ENCODE peak calls at places on chromosomes 13 and 19, in ten cellular contexts. I, G, S, N, Q, M, L, B, O and C are unnamed samples.

GRCh38 chr13:111573362-111573761 is 252.9 kb downstream of the TEX29 start:
- DNase-seq in L (no peak), Q (no peak), S (no peak), M (no peak), I (no peak), B (no peak), N (no peak), O (no peak), G (no peak), C (no peak)

GRCh38 chr13:50635504-50635903 is 208.0 kb downstream of the DLEU7 start:
- DNase-seq in B (no peak), M (no peak), L (no peak), N (peak; percentile 13), I (no peak), Q (no peak), G (peak; percentile 66), O (peak; percentile 69), S (peak; percentile 18), C (no peak)

GRCh38 chr13:28805193-28805819 is 14.8 kb upstream of the MTUS2 start:
- DNase-seq in Q (no peak), L (no peak), I (peak; percentile 96), B (peak; percentile 35), N (no peak), M (no peak), S (no peak), O (no peak), G (no peak), C (no peak)

GRCh38 chr13:33188093-33188882 is 97.3 kb downstream of the STARD13 start:
- DNase-seq in Q (no peak), B (no peak), G (no peak), O (no peak), N (no peak), M (no peak), I (no peak), S (no peak), L (no peak), C (no peak)

GRCh38 chr13:30061217-30061616 is 210.8 kb upstream of the UBL3 start:
- DNase-seq in B (no peak), S (no peak), G (no peak), I (no peak), O (no peak), M (no peak), N (no peak), Q (no peak), L (no peak), C (no peak)

GRCh38 chr19:33509774-33510173 is 11.8 kb downstream of the PEPD start:
- DNase-seq in M (peak; percentile 54), G (no peak), L (peak; percentile 67), I (no peak), Q (no peak), S (no peak), N (no peak), B (no peak), O (no peak), C (no peak)

GRCh38 chr13:51912511-51913225 is 50.9 kb downstream of the CCDC70 start:
- DNase-seq in O (no peak), I (no peak), M (no peak), Q (no peak), N (no peak), S (no peak), L (no peak), B (no peak), G (no peak), C (no peak)

GRCh38 chr19:57786906-57787305 is 17.4 kb downstream of the ZNF586 start:
- DNase-seq in M (no peak), O (no peak), G (no peak), Q (no peak), B (no peak), N (no peak), S (no peak), I (no peak), L (no peak), C (no peak)

GRCh38 chr19:45955905-45956608 is 17.6 kb downstream of the NOVA2 start:
- DNase-seq in G (no peak), I (no peak), O (peak; percentile 77), B (peak; percentile 56), Q (no peak), N (no peak), M (no peak), S (no peak), L (no peak), C (peak; percentile 13)

GRCh38 chr13:52599853-52600603 is 42.2 kb upstream of the HNRNPA1L2 start:
- DNase-seq in L (no peak), G (peak; percentile 73), O (no peak), B (peak; percentile 85), S (peak; percentile 24), I (peak; percentile 75), Q (no peak), M (peak; percentile 90), N (peak; percentile 21), C (no peak)

GRCh38 chr19:9878511-9879196 is 43.5 kb downstream of the PIN1 start:
- DNase-seq in N (no peak), S (no peak), G (no peak), M (no peak), Q (no peak), O (no peak), B (no peak), L (no peak), I (no peak), C (no peak)

GRCh38 chr19:2552859-2553258 is 76.9 kb downstream of the GADD45B start:
- DNase-seq in G (no peak), Q (no peak), B (no peak), N (no peak), S (peak; percentile 35), L (no peak), M (no peak), O (peak; percentile 64), I (no peak), C (no peak)
- TF ChIP-seq EP300 in G (no peak), Q (no peak), B (no peak), N (no peak), S (no peak), L (no peak), M (no peak), O (no peak), I (no peak), C (no peak)

GRCh38 chr13:26045123-26045522 is 6.7 kb downstream of the SHISA2 start:
- DNase-seq in G (no peak), O (no peak), L (no peak), I (no peak), S (no peak), B (no peak), Q (no peak), N (no peak), M (no peak), C (no peak)

GRCh38 chr13:26048745-26049144 is 3.1 kb downstream of the SHISA2 start:
- DNase-seq in M (no peak), Q (no peak), N (no peak), I (no peak), B (peak; percentile 45), G (no peak), S (no peak), O (no peak), L (no peak), C (no peak)

GRCh38 chr13:26050568-26051230 is 1.1 kb downstream of the SHISA2 start:
- DNase-seq in G (no peak), M (peak; percentile 89), O (no peak), L (peak; percentile 49), S (no peak), Q (peak; percentile 66), N (no peak), B (peak; percentile 66), I (peak; percentile 80), C (no peak)

GRCh38 chr13:26046639-26047038 is 5.2 kb downstream of the SHISA2 start:
- DNase-seq in L (no peak), N (no peak), I (no peak), S (no peak), G (no peak), Q (peak; percentile 57), B (no peak), M (peak; percentile 66), O (no peak), C (no peak)

GRCh38 chr13:26047040-26047439 is 4.8 kb downstream of the SHISA2 start:
- DNase-seq in Q (peak; percentile 55), N (no peak), B (no peak), M (no peak), O (no peak), L (no peak), G (no peak), S (no peak), I (no peak), C (no peak)
- H3K27me3 ChIP-seq in Q (peaks cover 59% of the 10 kb centered on the region), N (no peaks in the 10 kb centered on the region), B (peaks cover 38% of the 10 kb centered on the region), M (peaks cover 28% of the 10 kb centered on the region), O (peaks cover 74% of the 10 kb centered on the region), L (peaks cover 12% of the 10 kb centered on the region), G (peaks cover 53% of the 10 kb centered on the region), S (peaks cover 47% of the 10 kb centered on the region), I (peaks cover 13% of the 10 kb centered on the region), C (peaks cover 40% of the 10 kb centered on the region)

GRCh38 chr13:71865858-71866172 is 1.2 kb downstream of the DACH1 start:
- DNase-seq in G (no peak), S (peak; percentile 10), O (peak; percentile 62), Q (no peak), I (no peak), M (no peak), B (peak; percentile 65), L (no peak), N (no peak), C (no peak)

GRCh38 chr13:71863249-71863648 is 3.8 kb downstream of the DACH1 start:
- DNase-seq in N (no peak), L (no peak), Q (no peak), O (no peak), S (no peak), M (no peak), B (no peak), I (no peak), G (no peak), C (no peak)

GRCh38 chr13:71864981-71865857 is 1.8 kb downstream of the DACH1 start:
- DNase-seq in Q (no peak), L (no peak), I (peak; percentile 69), O (peak; percentile 55), S (peak; percentile 21), N (no peak), B (peak; percentile 73), M (peak; percentile 87), G (peak; percentile 54), C (no peak)

GRCh38 chr13:71866173-71867091 is 572 bp downstream of the DACH1 start:
- DNase-seq in M (peak; percentile 92), B (peak; percentile 70), N (no peak), O (no peak), L (peak; percentile 31), G (no peak), Q (no peak), S (peak; percentile 24), I (peak; percentile 69), C (no peak)

GRCh38 chr13:71864094-71864980 is 2.7 kb downstream of the DACH1 start:
- DNase-seq in Q (no peak), B (peak; percentile 68), I (peak; percentile 69), N (no peak), S (peak; percentile 81), G (peak; percentile 63), O (peak; percentile 57), L (no peak), M (peak; percentile 86), C (no peak)
- TF ChIP-seq EP300 in Q (no peak), B (peak; percentile 25), I (no peak), N (no peak), S (no peak), G (no peak), O (no peak), L (no peak), M (no peak), C (no peak)

DNA sequence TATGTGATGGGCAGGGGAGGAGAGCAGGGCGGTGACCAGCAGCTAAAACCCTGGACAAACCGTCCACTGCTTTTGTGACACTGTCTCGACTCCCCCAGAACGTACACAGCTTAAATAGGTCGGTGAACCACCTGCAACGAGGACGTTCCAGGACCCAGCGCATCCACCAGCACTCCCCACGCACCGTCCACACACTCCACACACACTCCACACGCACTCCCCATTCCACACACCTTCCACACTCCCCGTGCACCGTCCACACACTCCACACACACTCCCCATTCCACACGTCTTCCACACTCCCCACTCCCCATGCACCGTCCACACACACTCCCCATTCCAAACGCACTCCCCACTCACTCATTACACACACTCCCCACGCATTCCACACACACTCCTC is 38.3 kb upstream of the C13orf46 start:
- DNase-seq in L (no peak), S (no peak), O (no peak), N (no peak), B (no peak), Q (no peak), G (no peak), I (no peak), M (peak; percentile 10), C (no peak)
- H3K27me3 ChIP-seq in L (no peaks in the 10 kb centered on the region), S (no peaks in the 10 kb centered on the region), O (no peaks in the 10 kb centered on the region), N (no peaks in the 10 kb centered on the region), B (no peaks in the 10 kb centered on the region), Q (no peaks in the 10 kb centered on the region), G (no peaks in the 10 kb centered on the region), I (no peaks in the 10 kb centered on the region), M (no peaks in the 10 kb centered on the region), C (no peaks in the 10 kb centered on the region)